ENCODE peak calls at places on chromosomes 13 and 19, in four cellular contexts. Q, L, I and P are unnamed samples.

GRCh38 chr13:27927444-27928352 is 7.9 kb downstream of the PDX1 start:
- DNase-seq in Q (no peak), L (no peak), I (no peak), P (no peak)

GRCh38 chr19:3272532-3272931 is 48.1 kb downstream of the CELF5 start:
- DNase-seq in Q (no peak), L (no peak), I (no peak), P (no peak)

GRCh38 chr19:41443813-41444455 is 978 bp downstream of the ERICH4 start:
- DNase-seq in Q (no peak), L (no peak), I (no peak), P (no peak)

GRCh38 chr13:50589139-50589538 is 254.4 kb downstream of the DLEU7 start:
- DNase-seq in Q (no peak), L (peak; percentile 69), I (no peak), P (no peak)

GRCh38 chr13:112588490-112589297 is 741 bp upstream of the TUBGCP3 start:
- DNase-seq in Q (no peak), L (no peak), I (no peak), P (no peak)

GRCh38 chr19:47315125-47315821 is 5.6 kb downstream of the C5AR1 start:
- DNase-seq in Q (no peak), L (peak; percentile 93), I (no peak), P (no peak)

GRCh38 chr19:51610576-51610975 is 19.6 kb downstream of the SIGLEC5 start:
- DNase-seq in Q (no peak), L (no peak), I (no peak), P (no peak)

GRCh38 chr19:8641908-8642547 is 11.6 kb downstream of the NFILZ start:
- DNase-seq in Q (no peak), L (peak; percentile 78), I (no peak), P (peak; percentile 18)

GRCh38 chr19:51357952-51358351 is 8.2 kb downstream of the ETFB start:
- DNase-seq in Q (no peak), L (no peak), I (no peak), P (no peak)

GRCh38 chr19:41398603-41399002 is 985 bp downstream of the BCKDHA start:
- DNase-seq in Q (no peak), L (no peak), I (no peak), P (no peak)

GRCh38 chr19:18487576-18488402 is 34.1 kb downstream of the ELL start:
- DNase-seq in Q (no peak), L (no peak), I (no peak), P (no peak)

GRCh38 chr13:65594255-65594654 is 1635.9 kb downstream of the PCDH9 start:
- DNase-seq in Q (no peak), L (peak; percentile 81), I (no peak), P (no peak)

GRCh38 chr13:77207943-77208342 is 119.0 kb downstream of the MYCBP2 start:
- DNase-seq in Q (no peak), L (peak; percentile 29), I (no peak), P (no peak)